ENCODE peak calls at places on chromosomes 12 and 14, in six cellular contexts. One of them, this sample, is unnamed.

GRCh38 chr12:11652351-11653040 is 3.0 kb downstream of the ETV6 start:
- DNase-seq in MV-4-11: peak
- DNase-seq in foreskin fibroblast: peak
- DNase-seq in fibroblast of villous mesenchyme: peak
- DNase-seq in progenitor cell of endocrine pancreas: no peak
- DNase-seq in fibroblast of the conjunctiva: no peak
- DNase-seq in this sample: no peak

GRCh38 chr12:18304609-18305008 is 43.3 kb downstream of the PIK3C2G start:
- DNase-seq in fibroblast of villous mesenchyme: no peak
- DNase-seq in foreskin fibroblast: no peak
- DNase-seq in fibroblast of the conjunctiva: no peak
- DNase-seq in MV-4-11: no peak
- DNase-seq in progenitor cell of endocrine pancreas: no peak
- DNase-seq in this sample: no peak

GRCh38 chr14:106843951-106844483 is 1317.6 kb downstream of the TMEM121 start:
- DNase-seq in fibroblast of the conjunctiva: no peak
- DNase-seq in progenitor cell of endocrine pancreas: no peak
- DNase-seq in MV-4-11: peak
- DNase-seq in foreskin fibroblast: no peak
- DNase-seq in fibroblast of villous mesenchyme: peak
- DNase-seq in this sample: no peak

GRCh38 chr14:60722836-60723217 is 1.3 kb downstream of the SIX4 start:
- DNase-seq in MV-4-11: no peak
- DNase-seq in foreskin fibroblast: peak
- DNase-seq in fibroblast of villous mesenchyme: no peak
- DNase-seq in fibroblast of the conjunctiva: no peak
- DNase-seq in progenitor cell of endocrine pancreas: peak
- DNase-seq in this sample: no peak

GRCh38 chr14:36086629-36087380 is 89.7 kb downstream of the PTCSC3 start:
- DNase-seq in fibroblast of the conjunctiva: peak
- DNase-seq in fibroblast of villous mesenchyme: no peak
- DNase-seq in progenitor cell of endocrine pancreas: no peak
- DNase-seq in MV-4-11: no peak
- DNase-seq in foreskin fibroblast: no peak
- DNase-seq in this sample: no peak

GRCh38 chr12:41049033-41049432 is 139.1 kb upstream of the PDZRN4 start:
- DNase-seq in fibroblast of villous mesenchyme: no peak
- DNase-seq in MV-4-11: no peak
- DNase-seq in fibroblast of the conjunctiva: no peak
- DNase-seq in progenitor cell of endocrine pancreas: no peak
- DNase-seq in foreskin fibroblast: no peak
- DNase-seq in this sample: no peak

GRCh38 chr12:120181991-120182631 is 12.4 kb downstream of the GCN1 start:
- DNase-seq in fibroblast of villous mesenchyme: peak
- DNase-seq in progenitor cell of endocrine pancreas: no peak
- DNase-seq in foreskin fibroblast: peak
- DNase-seq in fibroblast of the conjunctiva: no peak
- DNase-seq in MV-4-11: no peak
- DNase-seq in this sample: no peak

GRCh38 chr12:113103756-113104450 is 31.7 kb downstream of the RASAL1 start:
- DNase-seq in MV-4-11: no peak
- DNase-seq in progenitor cell of endocrine pancreas: peak
- DNase-seq in fibroblast of villous mesenchyme: no peak
- DNase-seq in foreskin fibroblast: no peak
- DNase-seq in fibroblast of the conjunctiva: no peak
- DNase-seq in this sample: no peak

GRCh38 chr12:45502481-45502880 is 227.0 kb upstream of the ARID2 start:
- DNase-seq in foreskin fibroblast: no peak
- DNase-seq in progenitor cell of endocrine pancreas: no peak
- DNase-seq in MV-4-11: no peak
- DNase-seq in fibroblast of villous mesenchyme: no peak
- DNase-seq in fibroblast of the conjunctiva: no peak
- DNase-seq in this sample: no peak

GRCh38 chr12:53538209-53538689 is 31.0 kb upstream of the NPFF start:
- DNase-seq in progenitor cell of endocrine pancreas: no peak
- DNase-seq in fibroblast of villous mesenchyme: peak
- DNase-seq in fibroblast of the conjunctiva: peak
- DNase-seq in foreskin fibroblast: peak
- DNase-seq in MV-4-11: peak
- DNase-seq in this sample: no peak

GRCh38 chr12:90974286-90974685 is 19.3 kb upstream of the CCER1 start:
- DNase-seq in MV-4-11: no peak
- DNase-seq in foreskin fibroblast: peak
- DNase-seq in progenitor cell of endocrine pancreas: no peak
- DNase-seq in fibroblast of the conjunctiva: no peak
- DNase-seq in fibroblast of villous mesenchyme: no peak
- DNase-seq in this sample: no peak

GRCh38 chr12:98188649-98189048 is 326.7 kb upstream of the TMPO start:
- DNase-seq in foreskin fibroblast: no peak
- DNase-seq in fibroblast of the conjunctiva: no peak
- DNase-seq in MV-4-11: peak
- DNase-seq in progenitor cell of endocrine pancreas: no peak
- DNase-seq in fibroblast of villous mesenchyme: peak
- DNase-seq in this sample: no peak

GRCh38 chr14:69315302-69315701 is 55.3 kb downstream of the GALNT16 start:
- DNase-seq in progenitor cell of endocrine pancreas: no peak
- DNase-seq in MV-4-11: no peak
- DNase-seq in fibroblast of villous mesenchyme: no peak
- DNase-seq in foreskin fibroblast: no peak
- DNase-seq in fibroblast of the conjunctiva: no peak
- DNase-seq in this sample: no peak

GRCh38 chr12:69074559-69075349 is 141.8 kb upstream of the CPM start:
- DNase-seq in fibroblast of the conjunctiva: no peak
- DNase-seq in progenitor cell of endocrine pancreas: no peak
- DNase-seq in foreskin fibroblast: no peak
- DNase-seq in MV-4-11: no peak
- DNase-seq in fibroblast of villous mesenchyme: no peak
- DNase-seq in this sample: no peak

GRCh38 chr14:94051115-94051514 is 25.0 kb downstream of the OTUB2 start:
- DNase-seq in fibroblast of villous mesenchyme: peak
- DNase-seq in fibroblast of the conjunctiva: peak
- DNase-seq in foreskin fibroblast: peak
- DNase-seq in progenitor cell of endocrine pancreas: no peak
- DNase-seq in MV-4-11: no peak
- DNase-seq in this sample: peak

GRCh38 chr12:16606201-16606849 is 363 bp upstream of the LMO3 start:
- DNase-seq in progenitor cell of endocrine pancreas: peak
- DNase-seq in MV-4-11: no peak
- DNase-seq in foreskin fibroblast: peak
- DNase-seq in fibroblast of the conjunctiva: no peak
- DNase-seq in fibroblast of villous mesenchyme: peak
- DNase-seq in this sample: no peak

GRCh38 chr14:69464379-69464778 is 20.1 kb upstream of the PLEKHD1 start:
- DNase-seq in fibroblast of villous mesenchyme: peak
- DNase-seq in fibroblast of the conjunctiva: no peak
- DNase-seq in MV-4-11: no peak
- DNase-seq in progenitor cell of endocrine pancreas: no peak
- DNase-seq in foreskin fibroblast: no peak
- DNase-seq in this sample: no peak

GRCh38 chr12:94435511-94435927 is 24.1 kb downstream of the CEP83 start:
- DNase-seq in progenitor cell of endocrine pancreas: no peak
- DNase-seq in foreskin fibroblast: peak
- DNase-seq in MV-4-11: peak
- DNase-seq in fibroblast of villous mesenchyme: no peak
- DNase-seq in fibroblast of the conjunctiva: no peak
- DNase-seq in this sample: no peak

GRCh38 chr12:6430124-6430989 is 14.4 kb upstream of the CD27 start:
- DNase-seq in progenitor cell of endocrine pancreas: no peak
- DNase-seq in MV-4-11: peak
- DNase-seq in fibroblast of the conjunctiva: peak
- DNase-seq in foreskin fibroblast: peak
- DNase-seq in fibroblast of villous mesenchyme: peak
- DNase-seq in this sample: peak

GRCh38 chr12:26121841-26122680 is 2.8 kb downstream of the BHLHE41 start:
- DNase-seq in MV-4-11: no peak
- DNase-seq in fibroblast of villous mesenchyme: no peak
- DNase-seq in progenitor cell of endocrine pancreas: peak
- DNase-seq in foreskin fibroblast: peak
- DNase-seq in fibroblast of the conjunctiva: no peak
- DNase-seq in this sample: no peak

GRCh38 chr14:93914278-93914677 is 12.9 kb upstream of the FAM181A start:
- DNase-seq in progenitor cell of endocrine pancreas: no peak
- DNase-seq in MV-4-11: peak
- DNase-seq in fibroblast of the conjunctiva: no peak
- DNase-seq in foreskin fibroblast: no peak
- DNase-seq in fibroblast of villous mesenchyme: no peak
- DNase-seq in this sample: no peak

GRCh38 chr14:39158222-39158858 is 11.8 kb downstream of the TRAPPC6B start:
- DNase-seq in MV-4-11: no peak
- DNase-seq in fibroblast of the conjunctiva: no peak
- DNase-seq in foreskin fibroblast: no peak
- DNase-seq in progenitor cell of endocrine pancreas: no peak
- DNase-seq in fibroblast of villous mesenchyme: no peak
- DNase-seq in this sample: no peak

GRCh38 chr14:20989464-20989786 is 355 bp upstream of the METTL17 start:
- DNase-seq in fibroblast of villous mesenchyme: no peak
- DNase-seq in fibroblast of the conjunctiva: no peak
- DNase-seq in MV-4-11: no peak
- DNase-seq in progenitor cell of endocrine pancreas: no peak
- DNase-seq in foreskin fibroblast: no peak
- DNase-seq in this sample: no peak

GRCh38 chr12:32499048-32499447 is 99.7 kb downstream of the FGD4 start:
- DNase-seq in foreskin fibroblast: no peak
- DNase-seq in MV-4-11: no peak
- DNase-seq in fibroblast of villous mesenchyme: no peak
- DNase-seq in fibroblast of the conjunctiva: no peak
- DNase-seq in progenitor cell of endocrine pancreas: no peak
- DNase-seq in this sample: no peak

GRCh38 chr14:61608245-61609142 is 86.8 kb upstream of the HIF1A start:
- DNase-seq in MV-4-11: no peak
- DNase-seq in fibroblast of the conjunctiva: no peak
- DNase-seq in progenitor cell of endocrine pancreas: no peak
- DNase-seq in fibroblast of villous mesenchyme: peak
- DNase-seq in foreskin fibroblast: peak
- DNase-seq in this sample: no peak

GRCh38 chr12:120413901-120414695 is 23.8 kb upstream of the COX6A1 start:
- DNase-seq in progenitor cell of endocrine pancreas: no peak
- DNase-seq in MV-4-11: no peak
- DNase-seq in fibroblast of the conjunctiva: no peak
- DNase-seq in fibroblast of villous mesenchyme: no peak
- DNase-seq in foreskin fibroblast: no peak
- DNase-seq in this sample: no peak